ENCODE peak calls at places on chromosomes 3 and 15, in five cellular contexts. G is endothelial cell, L is endothelial cell of umbilical vein, K is thyroid gland, W is cardiac muscle cell. N is an unnamed sample.

GRCh38 chr15:59170295-59170881 is 36.3 kb upstream of the LDHAL6B start:
- DNase-seq in G (peak; percentile 19), L (peak; percentile 63), K (peak; percentile 93), W (peak; percentile 45), N (peak; percentile 66)

GRCh38 chr3:101312545-101312944 is 7.8 kb downstream of the IMPG2 start:
- DNase-seq in G (no peak), L (no peak), K (no peak), W (no peak), N (no peak)

GRCh38 chr15:49946681-49947080 is 172.4 kb downstream of the ATP8B4 start:
- DNase-seq in G (no peak), L (no peak), K (peak; percentile 87), W (no peak), N (no peak)

GRCh38 chr3:139491966-139492365 is 15.7 kb upstream of the RBP2 start:
- DNase-seq in G (no peak), L (no peak), K (no peak), W (no peak), N (no peak)

GRCh38 chr15:96327155-96327741 is 3.3 kb upstream of the NR2F2 start:
- DNase-seq in G (no peak), L (peak; percentile 94), K (no peak), W (peak; percentile 92), N (no peak)

GRCh38 chr3:45554001-45554691 is 40.4 kb upstream of the LIMD1 start:
- DNase-seq in G (no peak), L (peak; percentile 75), K (peak; percentile 35), W (peak; percentile 51), N (no peak)

GRCh38 chr3:26369133-26369532 is 253.4 kb upstream of the LRRC3B start:
- DNase-seq in G (no peak), L (no peak), K (no peak), W (no peak), N (no peak)

GRCh38 chr3:69116162-69116561 is 6.2 kb downstream of the LMOD3 start:
- DNase-seq in G (no peak), L (no peak), K (no peak), W (no peak), N (no peak)

GRCh38 chr15:89088605-89089315 is 504 bp downstream of the ABHD2 start:
- DNase-seq in G (peak; percentile 13), L (peak; percentile 21), K (peak; percentile 23), W (peak; percentile 31), N (peak; percentile 62)

GRCh38 chr3:49638445-49638844 is 35.7 kb upstream of the APEH start:
- DNase-seq in G (no peak), L (no peak), K (no peak), W (peak; percentile 15), N (no peak)

GRCh38 chr3:129121016-129121791 is 400 bp downstream of the RAB43 start:
- DNase-seq in G (no peak), L (peak; percentile 59), K (no peak), W (no peak), N (peak; percentile 64)

GRCh38 chr3:18424213-18424861 is 802 bp downstream of the SATB1 start:
- DNase-seq in G (no peak), L (no peak), K (peak; percentile 23), W (no peak), N (peak; percentile 50)

GRCh38 chr15:48966595-48967301 is 3.0 kb upstream of the SHC4 start:
- DNase-seq in G (no peak), L (no peak), K (no peak), W (peak; percentile 46), N (no peak)

GRCh38 chr15:58182460-58183163 is 44.4 kb downstream of the AQP9 start:
- DNase-seq in G (peak; percentile 62), L (peak; percentile 76), K (peak; percentile 48), W (peak; percentile 73), N (no peak)

GRCh38 chr15:62600376-62600775 is 435.3 kb upstream of the C2CD4B start:
- DNase-seq in G (no peak), L (no peak), K (no peak), W (peak; percentile 20), N (no peak)

GRCh38 chr3:156373095-156373494 is 181.8 kb downstream of the SSR3 start:
- DNase-seq in G (no peak), L (no peak), K (no peak), W (no peak), N (no peak)

GRCh38 chr15:40430271-40430805 is 10.4 kb upstream of the BAHD1 start:
- DNase-seq in G (no peak), L (no peak), K (no peak), W (no peak), N (no peak)

GRCh38 chr3:16548721-16549120 is 35.2 kb upstream of the RFTN1 start:
- DNase-seq in G (no peak), L (no peak), K (no peak), W (peak; percentile 41), N (no peak)

GRCh38 chr3:71673486-71673885 is 51.7 kb downstream of the EIF4E3 start:
- DNase-seq in G (no peak), L (no peak), K (no peak), W (no peak), N (no peak)

GRCh38 chr3:27224197-27224596 is 145.0 kb downstream of the NEK10 start:
- DNase-seq in G (no peak), L (no peak), K (no peak), W (peak; percentile 39), N (no peak)

GRCh38 chr3:53426918-53427317 is 67.5 kb upstream of the CACNA1D start:
- DNase-seq in G (peak; percentile 8), L (no peak), K (no peak), W (no peak), N (no peak)
- TF ChIP-seq CTCF in G (peak; percentile 16), L (no peak), K (no peak), W (no peak), N (peak; percentile 8)

GRCh38 chr3:64484289-64484992 is 203.4 kb downstream of the ADAMTS9 start:
- DNase-seq in G (peak; percentile 88), L (peak; percentile 81), K (peak; percentile 86), W (peak; percentile 87), N (peak; percentile 66)
- TF ChIP-seq CTCF in G (peak; percentile 91), L (peak; percentile 81), K (peak; percentile 93), W (peak; percentile 81), N (peak; percentile 90)

GRCh38 chr3:32336123-32336518 is 55.5 kb upstream of the CMTM7 start:
- DNase-seq in G (no peak), L (no peak), K (peak; percentile 17), W (no peak), N (no peak)

GRCh38 chr3:32335365-32336122 is 56.1 kb upstream of the CMTM7 start:
- DNase-seq in G (no peak), L (no peak), K (no peak), W (no peak), N (no peak)

GRCh38 chr3:32340039-32340438 is 51.6 kb upstream of the CMTM7 start:
- DNase-seq in G (peak; percentile 33), L (peak; percentile 36), K (peak; percentile 30), W (peak; percentile 74), N (no peak)

GRCh38 chr3:32337501-32337900 is 54.2 kb upstream of the CMTM7 start:
- DNase-seq in G (no peak), L (no peak), K (no peak), W (no peak), N (no peak)

GRCh38 chr3:32334675-32335074 is 57.0 kb upstream of the CMTM7 start:
- DNase-seq in G (peak; percentile 25), L (no peak), K (peak; percentile 20), W (no peak), N (no peak)
- TF ChIP-seq CTCF in G (peak; percentile 12), L (no peak), K (no peak), W (peak; percentile 42), N (no peak)

GRCh38 chr3:125141596-125142417 is 70.7 kb downstream of the SLC12A8 start:
- DNase-seq in G (peak; percentile 63), L (peak; percentile 37), K (no peak), W (peak; percentile 64), N (peak; percentile 87)
- TF ChIP-seq CTCF in G (no peak), L (no peak), K (no peak), W (peak; percentile 35), N (peak; percentile 48)

GRCh38 chr3:36991147-36991546 is 1.8 kb downstream of the EPM2AIP1 start:
- DNase-seq in G (no peak), L (no peak), K (no peak), W (no peak), N (no peak)

GRCh38 chr3:36993326-36994283 is at the start of gene MLH1:
- DNase-seq in G (peak; percentile 98), L (peak; percentile 100), K (peak; percentile 94), W (peak; percentile 100), N (peak; percentile 98)

GRCh38 chr3:36991923-36992805 is 767 bp downstream of the EPM2AIP1 start:
- DNase-seq in G (peak; percentile 3), L (no peak), K (peak; percentile 7), W (peak; percentile 52), N (no peak)

GRCh38 chr3:36989568-36989967 is 3.4 kb downstream of the EPM2AIP1 start:
- DNase-seq in G (no peak), L (no peak), K (no peak), W (no peak), N (no peak)

GRCh38 chr3:36992806-36993325 is at the start of gene EPM2AIP1:
- DNase-seq in G (peak; percentile 76), L (no peak), K (peak; percentile 99), W (no peak), N (peak; percentile 98)
- TF ChIP-seq CTCF in G (peak; percentile 12), L (no peak), K (peak; percentile 58), W (no peak), N (peak; percentile 39)

GRCh38 chr15:45225506-45226273 is 26.3 kb upstream of the SLC28A2 start:
- DNase-seq in G (no peak), L (no peak), K (no peak), W (no peak), N (no peak)
- TF ChIP-seq CTCF in G (no peak), L (no peak), K (no peak), W (no peak), N (no peak)

DNA sequence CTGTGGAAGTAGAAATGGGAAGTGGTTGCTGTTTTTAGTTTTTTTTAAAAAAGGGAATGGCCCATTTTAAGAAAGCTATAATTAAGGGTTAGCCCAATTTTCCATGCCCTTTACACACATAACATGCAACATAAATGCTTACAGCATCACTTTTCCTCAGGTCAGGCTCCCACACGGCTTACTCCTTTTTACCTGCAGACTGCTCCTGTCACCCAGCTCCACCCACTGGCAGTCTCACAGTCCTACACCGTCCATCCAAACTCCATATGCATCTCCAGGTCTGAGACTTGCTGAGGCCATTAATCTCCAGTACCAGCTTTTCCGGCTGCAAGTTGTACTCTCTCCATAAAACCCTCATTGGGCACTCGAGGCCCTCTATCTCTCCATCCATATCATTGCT is 19.7 kb downstream of the MORC1 start:
- DNase-seq in G (peak; percentile 9), L (no peak), K (peak; percentile 4), W (no peak), N (no peak)
- TF ChIP-seq CTCF in G (peak; percentile 24), L (no peak), K (no peak), W (no peak), N (no peak)

N was measured in lower lobe of right lung.